ENCODE peak calls at places on chromosomes 6 and 20, in seven cellular contexts. One of them, this sample, is unnamed.
A peak's percentile ranks its signal among the peaks of the same experiment; 100 is the strongest.

GRCh38 chr6:34709386-34709785 is 12.8 kb upstream of the ILRUN start:
- DNase-seq in HepG2: no peak
- DNase-seq in brain microvascular endothelial cell: peak; percentile 18
- DNase-seq in epithelial cell of esophagus: peak; percentile 9
- DNase-seq in CD8-positive, alpha-beta T cell: no peak
- DNase-seq in lower leg skin: no peak
- DNase-seq in tibial artery: peak; percentile 80
- DNase-seq in this sample: no peak

GRCh38 chr6:45773906-45774305 is 241.8 kb downstream of the CLIC5 start:
- DNase-seq in epithelial cell of esophagus: no peak
- DNase-seq in lower leg skin: no peak
- DNase-seq in tibial artery: no peak
- DNase-seq in HepG2: no peak
- DNase-seq in brain microvascular endothelial cell: no peak
- DNase-seq in CD8-positive, alpha-beta T cell: no peak
- DNase-seq in this sample: no peak

GRCh38 chr6:149052350-149053106 is 265.0 kb upstream of the TAB2 start:
- DNase-seq in brain microvascular endothelial cell: no peak
- DNase-seq in lower leg skin: no peak
- DNase-seq in HepG2: no peak
- DNase-seq in tibial artery: no peak
- DNase-seq in epithelial cell of esophagus: peak; percentile 30
- DNase-seq in CD8-positive, alpha-beta T cell: no peak
- DNase-seq in this sample: no peak

GRCh38 chr20:63846938-63847373 is 14.3 kb upstream of the ABHD16B start:
- DNase-seq in epithelial cell of esophagus: no peak
- DNase-seq in brain microvascular endothelial cell: no peak
- DNase-seq in HepG2: no peak
- DNase-seq in tibial artery: no peak
- DNase-seq in CD8-positive, alpha-beta T cell: no peak
- DNase-seq in lower leg skin: no peak
- DNase-seq in this sample: no peak

GRCh38 chr20:38260378-38261053 is at the start of gene KIAA1755:
- DNase-seq in lower leg skin: no peak
- DNase-seq in tibial artery: peak; percentile 70
- DNase-seq in brain microvascular endothelial cell: no peak
- DNase-seq in epithelial cell of esophagus: no peak
- DNase-seq in CD8-positive, alpha-beta T cell: no peak
- DNase-seq in HepG2: peak; percentile 37
- DNase-seq in this sample: no peak

GRCh38 chr20:8315639-8316573 is 183.8 kb downstream of the PLCB1 start:
- DNase-seq in CD8-positive, alpha-beta T cell: no peak
- DNase-seq in epithelial cell of esophagus: no peak
- DNase-seq in HepG2: peak; percentile 20
- DNase-seq in tibial artery: no peak
- DNase-seq in lower leg skin: no peak
- DNase-seq in brain microvascular endothelial cell: no peak
- DNase-seq in this sample: no peak

GRCh38 chr6:54307412-54308036 is 717 bp upstream of the TINAG start:
- DNase-seq in epithelial cell of esophagus: peak; percentile 40
- DNase-seq in CD8-positive, alpha-beta T cell: no peak
- DNase-seq in tibial artery: no peak
- DNase-seq in brain microvascular endothelial cell: no peak
- DNase-seq in lower leg skin: no peak
- DNase-seq in HepG2: peak; percentile 29
- DNase-seq in this sample: no peak

GRCh38 chr20:5592823-5593761 is 157.1 kb upstream of the SHLD1 start:
- DNase-seq in HepG2: no peak
- DNase-seq in epithelial cell of esophagus: no peak
- DNase-seq in CD8-positive, alpha-beta T cell: no peak
- DNase-seq in lower leg skin: no peak
- DNase-seq in brain microvascular endothelial cell: no peak
- DNase-seq in tibial artery: no peak
- DNase-seq in this sample: no peak

GRCh38 chr20:32823078-32823477 is 3.3 kb downstream of the MAPRE1 start:
- DNase-seq in HepG2: peak; percentile 44
- DNase-seq in tibial artery: no peak
- DNase-seq in brain microvascular endothelial cell: peak; percentile 68
- DNase-seq in epithelial cell of esophagus: peak; percentile 73
- DNase-seq in CD8-positive, alpha-beta T cell: no peak
- DNase-seq in lower leg skin: peak; percentile 87
- DNase-seq in this sample: peak; percentile 16

GRCh38 chr20:44204156-44204831 is 6.3 kb downstream of the OSER1 start:
- DNase-seq in epithelial cell of esophagus: peak; percentile 95
- DNase-seq in lower leg skin: no peak
- DNase-seq in HepG2: no peak
- DNase-seq in tibial artery: no peak
- DNase-seq in brain microvascular endothelial cell: peak; percentile 57
- DNase-seq in CD8-positive, alpha-beta T cell: no peak
- DNase-seq in this sample: peak; percentile 89

GRCh38 chr20:53021934-53022333 is 49.8 kb downstream of the TSHZ2 start:
- DNase-seq in lower leg skin: no peak
- DNase-seq in CD8-positive, alpha-beta T cell: no peak
- DNase-seq in epithelial cell of esophagus: peak; percentile 52
- DNase-seq in HepG2: no peak
- DNase-seq in brain microvascular endothelial cell: no peak
- DNase-seq in tibial artery: no peak
- DNase-seq in this sample: no peak

GRCh38 chr6:50925981-50926380 is 107.3 kb downstream of the TFAP2B start:
- DNase-seq in HepG2: no peak
- DNase-seq in epithelial cell of esophagus: no peak
- DNase-seq in lower leg skin: no peak
- DNase-seq in CD8-positive, alpha-beta T cell: no peak
- DNase-seq in tibial artery: no peak
- DNase-seq in brain microvascular endothelial cell: peak; percentile 56
- DNase-seq in this sample: no peak

GRCh38 chr6:5763871-5764270 is 242.9 kb downstream of the NRN1 start:
- DNase-seq in CD8-positive, alpha-beta T cell: no peak
- DNase-seq in tibial artery: no peak
- DNase-seq in lower leg skin: peak; percentile 52
- DNase-seq in brain microvascular endothelial cell: no peak
- DNase-seq in HepG2: no peak
- DNase-seq in epithelial cell of esophagus: no peak
- DNase-seq in this sample: peak; percentile 44

GRCh38 chr6:15518057-15518456 is 144.8 kb downstream of the DTNBP1 start:
- DNase-seq in brain microvascular endothelial cell: no peak
- DNase-seq in tibial artery: peak; percentile 29
- DNase-seq in CD8-positive, alpha-beta T cell: no peak
- DNase-seq in HepG2: no peak
- DNase-seq in lower leg skin: no peak
- DNase-seq in epithelial cell of esophagus: no peak
- DNase-seq in this sample: no peak

GRCh38 chr6:154638369-154638768 is 94.8 kb upstream of the SCAF8 start:
- DNase-seq in brain microvascular endothelial cell: peak; percentile 41
- DNase-seq in lower leg skin: no peak
- DNase-seq in epithelial cell of esophagus: no peak
- DNase-seq in tibial artery: no peak
- DNase-seq in CD8-positive, alpha-beta T cell: no peak
- DNase-seq in HepG2: no peak
- DNase-seq in this sample: no peak

GRCh38 chr6:1312444-1313363 is 806 bp downstream of the FOXQ1 start:
- DNase-seq in epithelial cell of esophagus: peak; percentile 53
- DNase-seq in lower leg skin: no peak
- DNase-seq in CD8-positive, alpha-beta T cell: no peak
- DNase-seq in brain microvascular endothelial cell: no peak
- DNase-seq in tibial artery: no peak
- DNase-seq in HepG2: no peak
- DNase-seq in this sample: no peak
- H3K4me3 ChIP-seq in epithelial cell of esophagus: peak overlapping the region; percentile 90
- H3K4me3 ChIP-seq in lower leg skin: peak overlapping the region; percentile 39
- H3K4me3 ChIP-seq in CD8-positive, alpha-beta T cell: no peak overlapping the region
- H3K4me3 ChIP-seq in brain microvascular endothelial cell: peak overlapping the region; percentile 41
- H3K4me3 ChIP-seq in tibial artery: peak overlapping the region; percentile 46
- H3K4me3 ChIP-seq in HepG2: peak overlapping the region; percentile 98
- H3K4me3 ChIP-seq in this sample: peak overlapping the region; percentile 40

DNA sequence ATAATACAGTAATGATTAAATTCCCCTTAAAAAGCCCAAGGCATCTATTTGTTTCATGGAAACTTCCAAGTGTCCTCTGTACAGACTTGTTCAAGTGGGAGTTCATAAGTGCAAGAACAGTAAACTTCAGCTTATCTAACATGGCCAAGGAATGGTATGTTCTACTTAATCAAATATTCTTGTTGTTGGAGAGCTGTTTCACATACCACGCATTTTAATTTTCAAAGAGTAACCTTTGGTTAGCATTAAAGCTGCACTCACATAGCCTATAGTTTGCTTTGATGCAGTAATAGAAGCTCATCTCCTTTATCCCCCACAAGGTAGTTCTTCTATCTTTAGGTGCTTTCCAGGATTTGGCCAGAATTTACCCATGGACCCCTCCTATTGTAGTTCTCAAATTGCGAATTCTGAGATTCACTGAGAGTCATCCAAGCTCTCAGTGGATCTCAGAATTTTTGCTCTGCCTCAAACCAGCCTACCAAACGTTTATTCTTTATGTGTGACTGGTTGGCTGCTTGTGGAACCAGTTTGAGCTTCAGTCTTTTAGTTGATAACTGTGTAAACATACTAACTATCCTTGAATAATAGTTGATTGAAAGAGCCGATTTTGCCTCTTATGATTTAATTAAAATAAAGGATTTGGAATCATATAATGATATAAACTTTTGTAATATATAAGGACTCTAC is 668.0 kb upstream of the FLRT3 start:
- DNase-seq in brain microvascular endothelial cell: peak; percentile 36
- DNase-seq in lower leg skin: no peak
- DNase-seq in CD8-positive, alpha-beta T cell: no peak
- DNase-seq in tibial artery: no peak
- DNase-seq in HepG2: peak; percentile 58
- DNase-seq in epithelial cell of esophagus: peak; percentile 35
- DNase-seq in this sample: no peak
- H3K4me3 ChIP-seq in brain microvascular endothelial cell: no peak overlapping the region
- H3K4me3 ChIP-seq in lower leg skin: no peak overlapping the region
- H3K4me3 ChIP-seq in CD8-positive, alpha-beta T cell: no peak overlapping the region
- H3K4me3 ChIP-seq in tibial artery: no peak overlapping the region
- H3K4me3 ChIP-seq in HepG2: no peak overlapping the region
- H3K4me3 ChIP-seq in epithelial cell of esophagus: no peak overlapping the region
- H3K4me3 ChIP-seq in this sample: no peak overlapping the region

DNA sequence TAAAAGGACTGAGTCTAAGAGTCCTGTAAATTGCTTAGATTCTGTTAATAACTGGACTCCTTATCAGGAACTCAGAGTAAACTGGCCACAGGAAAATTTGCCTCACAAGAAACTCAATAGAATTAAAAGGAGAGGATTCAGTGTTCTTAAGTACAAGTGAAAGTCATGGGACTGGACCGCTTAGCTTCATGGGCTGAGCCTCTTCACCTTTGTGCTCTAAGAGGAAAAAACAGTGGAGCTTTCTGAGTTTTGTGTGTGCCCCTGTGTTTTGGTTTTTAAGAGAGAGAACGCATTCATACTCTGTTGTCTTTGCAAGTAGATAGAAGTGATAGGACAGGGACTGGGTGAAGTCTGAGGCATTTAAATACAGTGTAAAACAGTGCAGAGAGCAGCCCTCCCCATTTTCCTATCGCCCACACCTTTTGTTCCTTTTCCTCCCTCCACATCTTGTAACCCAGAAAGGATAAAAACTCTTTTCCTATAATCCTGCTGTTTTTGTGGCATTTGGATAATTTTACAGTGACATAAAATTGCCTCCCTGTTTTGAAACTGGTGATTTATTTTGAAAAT is 49.6 kb downstream of the FOXO3 start:
- DNase-seq in CD8-positive, alpha-beta T cell: no peak
- DNase-seq in brain microvascular endothelial cell: no peak
- DNase-seq in epithelial cell of esophagus: no peak
- DNase-seq in HepG2: no peak
- DNase-seq in lower leg skin: no peak
- DNase-seq in tibial artery: no peak
- DNase-seq in this sample: no peak
- H3K4me3 ChIP-seq in CD8-positive, alpha-beta T cell: no peak overlapping the region
- H3K4me3 ChIP-seq in brain microvascular endothelial cell: no peak overlapping the region
- H3K4me3 ChIP-seq in epithelial cell of esophagus: no peak overlapping the region
- H3K4me3 ChIP-seq in HepG2: no peak overlapping the region
- H3K4me3 ChIP-seq in lower leg skin: no peak overlapping the region
- H3K4me3 ChIP-seq in tibial artery: no peak overlapping the region
- H3K4me3 ChIP-seq in this sample: no peak overlapping the region

GRCh38 chr20:46060975-46061374 is 28.8 kb downstream of the NCOA5 start:
- DNase-seq in lower leg skin: no peak
- DNase-seq in epithelial cell of esophagus: no peak
- DNase-seq in HepG2: no peak
- DNase-seq in brain microvascular endothelial cell: no peak
- DNase-seq in tibial artery: no peak
- DNase-seq in CD8-positive, alpha-beta T cell: no peak
- DNase-seq in this sample: no peak

GRCh38 chr20:46060301-46060881 is 29.4 kb downstream of the NCOA5 start:
- DNase-seq in CD8-positive, alpha-beta T cell: no peak
- DNase-seq in epithelial cell of esophagus: no peak
- DNase-seq in HepG2: no peak
- DNase-seq in lower leg skin: no peak
- DNase-seq in brain microvascular endothelial cell: no peak
- DNase-seq in tibial artery: no peak
- DNase-seq in this sample: no peak

GRCh38 chr20:46056970-46057855 is 28.2 kb downstream of the SLC12A5 start:
- DNase-seq in tibial artery: no peak
- DNase-seq in lower leg skin: peak; percentile 83
- DNase-seq in HepG2: no peak
- DNase-seq in CD8-positive, alpha-beta T cell: no peak
- DNase-seq in brain microvascular endothelial cell: no peak
- DNase-seq in epithelial cell of esophagus: peak; percentile 60
- DNase-seq in this sample: peak; percentile 19

GRCh38 chr20:46057856-46058655 is 29.0 kb downstream of the SLC12A5 start:
- DNase-seq in brain microvascular endothelial cell: peak; percentile 34
- DNase-seq in epithelial cell of esophagus: peak; percentile 58
- DNase-seq in CD8-positive, alpha-beta T cell: no peak
- DNase-seq in lower leg skin: peak; percentile 91
- DNase-seq in HepG2: no peak
- DNase-seq in tibial artery: peak; percentile 74
- DNase-seq in this sample: no peak

DNA sequence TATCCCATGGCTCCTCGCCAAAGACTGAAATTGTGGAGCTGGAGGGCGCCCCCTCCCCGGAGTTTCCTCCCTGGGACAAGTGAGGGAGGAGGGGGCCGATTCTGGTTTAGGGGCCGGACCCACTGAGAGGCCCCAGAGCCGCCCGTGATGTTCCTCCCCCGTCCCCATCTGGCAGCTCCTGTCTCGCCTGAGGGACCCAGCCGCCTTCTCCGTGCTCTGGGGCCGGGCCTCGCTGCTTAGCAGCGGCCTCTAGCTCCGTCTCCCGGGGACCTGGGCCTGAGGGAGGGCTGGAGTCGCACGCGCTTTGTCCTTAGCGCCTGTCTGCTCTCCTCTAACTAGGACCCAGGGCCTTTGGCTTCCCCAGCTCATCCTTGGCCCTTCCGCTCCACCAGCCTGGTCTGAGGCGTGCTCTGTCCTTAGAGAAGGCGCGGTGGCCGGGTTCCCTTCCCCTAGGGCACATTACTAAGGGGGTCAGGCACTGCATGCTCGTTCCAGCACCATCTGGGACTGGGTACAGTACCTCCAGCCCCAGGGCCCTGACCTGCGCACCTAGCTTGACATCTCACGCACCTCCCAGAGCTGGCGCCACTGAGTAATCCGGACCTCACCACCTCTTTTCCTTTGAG is 29.8 kb downstream of the SLC12A5 start:
- DNase-seq in HepG2: no peak
- DNase-seq in lower leg skin: peak; percentile 80
- DNase-seq in CD8-positive, alpha-beta T cell: no peak
- DNase-seq in brain microvascular endothelial cell: no peak
- DNase-seq in epithelial cell of esophagus: no peak
- DNase-seq in tibial artery: no peak
- DNase-seq in this sample: no peak
- H3K4me3 ChIP-seq in HepG2: no peak overlapping the region
- H3K4me3 ChIP-seq in lower leg skin: no peak overlapping the region
- H3K4me3 ChIP-seq in CD8-positive, alpha-beta T cell: no peak overlapping the region
- H3K4me3 ChIP-seq in brain microvascular endothelial cell: peak overlapping the region; percentile 39
- H3K4me3 ChIP-seq in epithelial cell of esophagus: no peak overlapping the region
- H3K4me3 ChIP-seq in tibial artery: peak overlapping the region; percentile 24
- H3K4me3 ChIP-seq in this sample: no peak overlapping the region

This sample was measured in astrocyte of the cerebellum.